ENCODE peak calls at places on chromosome 17, in nine cellular contexts. One of them, this sample, is unnamed. For H3K36me3 and H3K4me1, the result is how much of the 10 kb centered on the place peaks cover.

GRCh38 chr17:34163681-34164080 is 91.4 kb upstream of the CCL2 start:
- DNase-seq in tibial nerve: no peak
- DNase-seq in lower lobe of right lung: no peak
- DNase-seq in CD8-positive, alpha-beta T cell: no peak
- DNase-seq in fibroblast of lung: peak
- DNase-seq in lung: no peak
- DNase-seq in BE2C: peak
- DNase-seq in heart left ventricle: no peak
- DNase-seq in OCI-LY7: no peak
- DNase-seq in this sample: no peak

GRCh38 chr17:13584701-13585080 is 17.0 kb downstream of the HS3ST3A1 start:
- DNase-seq in tibial nerve: no peak
- DNase-seq in lower lobe of right lung: no peak
- DNase-seq in CD8-positive, alpha-beta T cell: no peak
- DNase-seq in fibroblast of lung: no peak
- DNase-seq in lung: no peak
- DNase-seq in BE2C: no peak
- DNase-seq in heart left ventricle: no peak
- DNase-seq in OCI-LY7: no peak
- DNase-seq in this sample: no peak

GRCh38 chr17:14428640-14429029 is 127.8 kb downstream of the HS3ST3B1 start:
- DNase-seq in tibial nerve: no peak
- DNase-seq in lower lobe of right lung: no peak
- DNase-seq in CD8-positive, alpha-beta T cell: peak
- DNase-seq in fibroblast of lung: no peak
- DNase-seq in lung: no peak
- DNase-seq in BE2C: no peak
- DNase-seq in heart left ventricle: no peak
- DNase-seq in OCI-LY7: peak
- DNase-seq in this sample: no peak

GRCh38 chr17:29155235-29155965 is 24.8 kb downstream of the MYO18A start:
- DNase-seq in tibial nerve: no peak
- DNase-seq in lower lobe of right lung: peak
- DNase-seq in CD8-positive, alpha-beta T cell: peak
- DNase-seq in fibroblast of lung: peak
- DNase-seq in lung: no peak
- DNase-seq in BE2C: peak
- DNase-seq in heart left ventricle: no peak
- DNase-seq in OCI-LY7: no peak
- DNase-seq in this sample: peak

GRCh38 chr17:5234645-5235576 is at the start of gene SCIMP:
- DNase-seq in tibial nerve: peak
- DNase-seq in lower lobe of right lung: peak
- DNase-seq in CD8-positive, alpha-beta T cell: no peak
- DNase-seq in fibroblast of lung: no peak
- DNase-seq in lung: peak
- DNase-seq in BE2C: no peak
- DNase-seq in heart left ventricle: no peak
- DNase-seq in OCI-LY7: peak
- DNase-seq in this sample: no peak

GRCh38 chr17:32693135-32693897 is 183.6 kb downstream of the MYO1D start:
- DNase-seq in tibial nerve: no peak
- DNase-seq in lower lobe of right lung: no peak
- DNase-seq in CD8-positive, alpha-beta T cell: no peak
- DNase-seq in fibroblast of lung: no peak
- DNase-seq in lung: no peak
- DNase-seq in BE2C: no peak
- DNase-seq in heart left ventricle: no peak
- DNase-seq in OCI-LY7: no peak
- DNase-seq in this sample: no peak

GRCh38 chr17:71516149-71516548 is 604.7 kb upstream of the SOX9 start:
- DNase-seq in tibial nerve: no peak
- DNase-seq in lower lobe of right lung: no peak
- DNase-seq in CD8-positive, alpha-beta T cell: no peak
- DNase-seq in fibroblast of lung: no peak
- DNase-seq in lung: no peak
- DNase-seq in BE2C: peak
- DNase-seq in heart left ventricle: no peak
- DNase-seq in OCI-LY7: no peak
- DNase-seq in this sample: no peak

GRCh38 chr17:13181683-13182082 is 163.9 kb upstream of the ELAC2 start:
- DNase-seq in tibial nerve: no peak
- DNase-seq in lower lobe of right lung: no peak
- DNase-seq in CD8-positive, alpha-beta T cell: no peak
- DNase-seq in fibroblast of lung: no peak
- DNase-seq in lung: no peak
- DNase-seq in BE2C: no peak
- DNase-seq in heart left ventricle: no peak
- DNase-seq in OCI-LY7: no peak
- DNase-seq in this sample: no peak

GRCh38 chr17:63702223-63702577 is 2.3 kb upstream of the LIMD2 start:
- DNase-seq in tibial nerve: no peak
- DNase-seq in lower lobe of right lung: peak
- DNase-seq in CD8-positive, alpha-beta T cell: peak
- DNase-seq in fibroblast of lung: no peak
- DNase-seq in lung: no peak
- DNase-seq in BE2C: no peak
- DNase-seq in heart left ventricle: no peak
- DNase-seq in OCI-LY7: peak
- DNase-seq in this sample: no peak

GRCh38 chr17:28916302-28916934 is 13.5 kb upstream of the DHRS13 start:
- DNase-seq in tibial nerve: peak
- DNase-seq in lower lobe of right lung: peak
- DNase-seq in CD8-positive, alpha-beta T cell: peak
- DNase-seq in fibroblast of lung: peak
- DNase-seq in lung: peak
- DNase-seq in BE2C: no peak
- DNase-seq in heart left ventricle: no peak
- DNase-seq in OCI-LY7: peak
- DNase-seq in this sample: no peak

GRCh38 chr17:3944485-3945388 is 19.5 kb downstream of the ATP2A3 start:
- DNase-seq in tibial nerve: peak
- DNase-seq in lower lobe of right lung: no peak
- DNase-seq in CD8-positive, alpha-beta T cell: no peak
- DNase-seq in fibroblast of lung: peak
- DNase-seq in lung: no peak
- DNase-seq in BE2C: peak
- DNase-seq in heart left ventricle: peak
- DNase-seq in OCI-LY7: peak
- DNase-seq in this sample: no peak

GRCh38 chr17:50331085-50331791 is 14.7 kb upstream of the XYLT2 start:
- DNase-seq in tibial nerve: no peak
- DNase-seq in lower lobe of right lung: no peak
- DNase-seq in CD8-positive, alpha-beta T cell: no peak
- DNase-seq in fibroblast of lung: peak
- DNase-seq in lung: no peak
- DNase-seq in BE2C: no peak
- DNase-seq in heart left ventricle: no peak
- DNase-seq in OCI-LY7: no peak
- DNase-seq in this sample: no peak

GRCh38 chr17:44119798-44120197 is 3.6 kb downstream of the HDAC5 start:
- DNase-seq in tibial nerve: no peak
- DNase-seq in lower lobe of right lung: no peak
- DNase-seq in CD8-positive, alpha-beta T cell: no peak
- DNase-seq in fibroblast of lung: no peak
- DNase-seq in lung: no peak
- DNase-seq in BE2C: no peak
- DNase-seq in heart left ventricle: no peak
- DNase-seq in OCI-LY7: no peak
- DNase-seq in this sample: no peak

GRCh38 chr17:45031231-45032149 is 19.9 kb downstream of the DCAKD start:
- DNase-seq in tibial nerve: no peak
- DNase-seq in lower lobe of right lung: no peak
- DNase-seq in CD8-positive, alpha-beta T cell: no peak
- DNase-seq in fibroblast of lung: no peak
- DNase-seq in lung: no peak
- DNase-seq in BE2C: peak
- DNase-seq in heart left ventricle: no peak
- DNase-seq in OCI-LY7: no peak
- DNase-seq in this sample: no peak

GRCh38 chr17:79112471-79112870 is 37.8 kb downstream of the ENGASE start:
- DNase-seq in tibial nerve: no peak
- DNase-seq in lower lobe of right lung: no peak
- DNase-seq in CD8-positive, alpha-beta T cell: no peak
- DNase-seq in fibroblast of lung: no peak
- DNase-seq in lung: no peak
- DNase-seq in BE2C: no peak
- DNase-seq in heart left ventricle: no peak
- DNase-seq in OCI-LY7: no peak
- DNase-seq in this sample: no peak

GRCh38 chr17:79114455-79115301 is 40.1 kb downstream of the ENGASE start:
- DNase-seq in tibial nerve: no peak
- DNase-seq in lower lobe of right lung: peak
- DNase-seq in CD8-positive, alpha-beta T cell: no peak
- DNase-seq in fibroblast of lung: no peak
- DNase-seq in lung: peak
- DNase-seq in BE2C: peak
- DNase-seq in heart left ventricle: peak
- DNase-seq in OCI-LY7: no peak
- DNase-seq in this sample: no peak

GRCh38 chr17:79115487-79115886 is 40.9 kb downstream of the ENGASE start:
- DNase-seq in tibial nerve: no peak
- DNase-seq in lower lobe of right lung: no peak
- DNase-seq in CD8-positive, alpha-beta T cell: no peak
- DNase-seq in fibroblast of lung: no peak
- DNase-seq in lung: no peak
- DNase-seq in BE2C: no peak
- DNase-seq in heart left ventricle: no peak
- DNase-seq in OCI-LY7: no peak
- DNase-seq in this sample: no peak

GRCh38 chr17:79111097-79111496 is 36.5 kb downstream of the ENGASE start:
- DNase-seq in tibial nerve: no peak
- DNase-seq in lower lobe of right lung: no peak
- DNase-seq in CD8-positive, alpha-beta T cell: no peak
- DNase-seq in fibroblast of lung: no peak
- DNase-seq in lung: no peak
- DNase-seq in BE2C: no peak
- DNase-seq in heart left ventricle: no peak
- DNase-seq in OCI-LY7: no peak
- DNase-seq in this sample: no peak

GRCh38 chr17:79113699-79114098 is 39.1 kb downstream of the ENGASE start:
- DNase-seq in tibial nerve: no peak
- DNase-seq in lower lobe of right lung: no peak
- DNase-seq in CD8-positive, alpha-beta T cell: no peak
- DNase-seq in fibroblast of lung: no peak
- DNase-seq in lung: no peak
- DNase-seq in BE2C: no peak
- DNase-seq in heart left ventricle: no peak
- DNase-seq in OCI-LY7: no peak
- DNase-seq in this sample: no peak
- H3K36me3 ChIP-seq in tibial nerve: under half
- H3K36me3 ChIP-seq in lower lobe of right lung: under half
- H3K36me3 ChIP-seq in CD8-positive, alpha-beta T cell: under half
- H3K36me3 ChIP-seq in fibroblast of lung: under half
- H3K36me3 ChIP-seq in lung: under half
- H3K36me3 ChIP-seq in BE2C: under half
- H3K36me3 ChIP-seq in heart left ventricle: under half
- H3K36me3 ChIP-seq in OCI-LY7: under half
- H3K36me3 ChIP-seq in this sample: under half

DNA sequence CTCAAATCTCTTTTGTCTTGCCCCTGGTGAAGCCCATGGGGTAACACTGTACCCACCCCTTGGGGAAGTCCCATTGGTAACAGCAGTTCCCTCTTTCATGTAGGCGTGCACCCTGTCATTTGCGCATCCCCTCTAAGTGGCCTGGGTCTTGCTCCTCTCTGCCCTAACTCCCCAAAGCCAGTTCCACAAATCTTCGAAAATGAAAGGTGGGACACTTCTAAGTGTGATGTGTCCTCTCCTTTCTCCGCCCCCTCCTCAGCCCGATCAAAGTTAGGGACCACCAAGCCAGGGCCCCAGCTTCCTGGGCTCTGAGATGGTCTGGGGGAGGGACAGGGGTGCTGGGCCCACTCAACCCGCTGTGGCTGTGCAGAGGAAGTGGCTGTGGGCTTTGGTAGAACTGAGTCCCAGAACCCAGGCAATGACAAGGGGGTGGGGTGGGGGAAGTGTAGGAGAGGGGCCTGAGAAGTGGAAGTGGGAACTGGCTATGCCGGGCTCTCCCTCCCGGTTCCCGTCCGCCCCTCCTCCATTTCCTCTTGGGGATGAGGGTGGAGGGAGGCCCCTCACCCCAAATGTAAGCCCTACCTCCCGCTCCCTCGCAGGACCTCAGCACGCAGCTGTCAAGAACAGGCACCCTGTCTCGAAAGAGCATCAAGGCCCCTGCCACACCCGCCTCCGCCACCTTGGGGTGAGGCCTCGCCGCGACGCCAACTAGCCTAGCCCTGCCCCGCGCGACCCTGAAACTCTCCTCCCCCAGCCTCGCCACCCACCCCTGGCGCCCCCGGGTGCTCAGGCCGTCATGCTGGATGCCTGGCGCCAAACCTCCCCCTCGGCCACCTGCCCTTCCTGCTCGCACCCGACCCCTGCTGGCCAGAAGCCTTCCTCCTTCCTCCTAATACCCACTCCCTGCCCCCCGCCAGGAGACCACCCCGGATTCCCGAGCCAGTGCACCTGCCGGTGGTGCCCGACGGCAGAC is 8.7 kb downstream of the ABI3 start:
- DNase-seq in tibial nerve: no peak
- DNase-seq in lower lobe of right lung: peak
- DNase-seq in CD8-positive, alpha-beta T cell: peak
- DNase-seq in fibroblast of lung: no peak
- DNase-seq in lung: no peak
- DNase-seq in BE2C: peak
- DNase-seq in heart left ventricle: peak
- DNase-seq in OCI-LY7: peak
- DNase-seq in this sample: no peak
- H3K4me1 ChIP-seq in tibial nerve: under half
- H3K4me1 ChIP-seq in lower lobe of right lung: half or more
- H3K4me1 ChIP-seq in CD8-positive, alpha-beta T cell: half or more
- H3K4me1 ChIP-seq in fibroblast of lung: under half
- H3K4me1 ChIP-seq in lung: under half
- H3K4me1 ChIP-seq in BE2C: under half
- H3K4me1 ChIP-seq in heart left ventricle: half or more
- H3K4me1 ChIP-seq in OCI-LY7: half or more
- H3K4me1 ChIP-seq in this sample: under half

DNA sequence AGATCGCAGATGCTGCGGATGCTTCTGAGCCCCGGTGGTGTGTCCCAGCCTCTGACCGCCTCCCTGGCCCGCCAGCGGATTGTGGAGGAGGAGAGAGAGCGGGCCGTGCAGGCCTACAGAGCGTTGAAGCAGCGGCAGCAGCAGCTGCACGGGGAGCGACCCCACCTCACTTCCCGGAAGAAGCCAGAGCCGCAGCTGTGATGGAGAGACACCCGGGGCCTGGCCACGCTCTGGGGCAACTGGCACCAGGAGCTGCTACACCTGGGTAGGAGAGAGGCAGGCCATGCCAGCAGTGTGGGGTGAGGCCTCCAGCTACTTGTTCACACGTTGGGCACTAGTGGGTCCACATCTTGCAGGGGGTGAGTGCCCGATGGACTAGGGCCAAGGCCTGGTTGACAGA is 6.0 kb downstream of the CCDC137 start:
- DNase-seq in tibial nerve: no peak
- DNase-seq in lower lobe of right lung: no peak
- DNase-seq in CD8-positive, alpha-beta T cell: no peak
- DNase-seq in fibroblast of lung: no peak
- DNase-seq in lung: no peak
- DNase-seq in BE2C: no peak
- DNase-seq in heart left ventricle: no peak
- DNase-seq in OCI-LY7: no peak
- DNase-seq in this sample: no peak
- H3K36me3 ChIP-seq in tibial nerve: under half
- H3K36me3 ChIP-seq in lower lobe of right lung: half or more
- H3K36me3 ChIP-seq in CD8-positive, alpha-beta T cell: under half
- H3K36me3 ChIP-seq in fibroblast of lung: under half
- H3K36me3 ChIP-seq in lung: under half
- H3K36me3 ChIP-seq in BE2C: under half
- H3K36me3 ChIP-seq in heart left ventricle: under half
- H3K36me3 ChIP-seq in OCI-LY7: half or more
- H3K36me3 ChIP-seq in this sample: under half

GRCh38 chr17:27498615-27499316 is 42.5 kb downstream of the KSR1 start:
- DNase-seq in tibial nerve: no peak
- DNase-seq in lower lobe of right lung: no peak
- DNase-seq in CD8-positive, alpha-beta T cell: no peak
- DNase-seq in fibroblast of lung: no peak
- DNase-seq in lung: no peak
- DNase-seq in BE2C: no peak
- DNase-seq in heart left ventricle: no peak
- DNase-seq in OCI-LY7: no peak
- DNase-seq in this sample: no peak
- H3K4me1 ChIP-seq in tibial nerve: half or more
- H3K4me1 ChIP-seq in lower lobe of right lung: half or more
- H3K4me1 ChIP-seq in CD8-positive, alpha-beta T cell: under half
- H3K4me1 ChIP-seq in fibroblast of lung: under half
- H3K4me1 ChIP-seq in lung: under half
- H3K4me1 ChIP-seq in BE2C: under half
- H3K4me1 ChIP-seq in heart left ventricle: under half
- H3K4me1 ChIP-seq in OCI-LY7: under half
- H3K4me1 ChIP-seq in this sample: under half